ENCODE peak calls at places on chromosome 1, in eight cellular contexts. B is ovary, Q is A549, Y is prostate gland, P is IMR-90, R is endothelial cell of umbilical vein, G is HCT116, N is stomach. F is an unnamed sample.
A peak's percentile ranks its signal among the peaks of the same experiment; 100 is the strongest.

GRCh38 chr1:150720098-150720497 is 597 bp downstream of the HORMAD1 start:
- DNase-seq in P (no peak), B (no peak), N (no peak), G (no peak), Y (no peak), R (no peak), Q (no peak), F (no peak)

GRCh38 chr1:59218521-59219236 is 78.2 kb upstream of the FGGY start:
- DNase-seq in B (no peak), Q (no peak), R (no peak), G (no peak), N (no peak), P (peak; percentile 71), Y (no peak), F (no peak)

GRCh38 chr1:219710529-219711194 is 97.8 kb upstream of the ZC3H11B start:
- DNase-seq in N (no peak), R (no peak), G (peak; percentile 40), B (no peak), Q (peak; percentile 23), P (peak; percentile 84), Y (no peak), F (no peak)

GRCh38 chr1:92952714-92953113 is 8.5 kb downstream of the DIPK1A start:
- DNase-seq in R (no peak), Q (no peak), B (no peak), Y (no peak), G (no peak), P (no peak), N (no peak), F (no peak)

GRCh38 chr1:8409107-8409506 is 91.2 kb downstream of the SLC45A1 start:
- DNase-seq in Q (peak; percentile 43), R (peak; percentile 76), G (no peak), B (no peak), P (peak; percentile 81), Y (no peak), N (no peak), F (no peak)

GRCh38 chr1:222798111-222798510 is 16.7 kb upstream of the DISP1 start:
- DNase-seq in R (peak; percentile 51), Y (no peak), G (no peak), Q (peak; percentile 20), B (no peak), P (peak; percentile 79), N (no peak), F (no peak)

GRCh38 chr1:115341948-115342347 is 3.9 kb upstream of the NGF start:
- DNase-seq in B (no peak), N (no peak), P (no peak), Y (no peak), R (no peak), G (no peak), Q (no peak), F (no peak)

GRCh38 chr1:29753244-29753643 is 516.9 kb downstream of the PTPRU start:
- DNase-seq in N (no peak), R (no peak), Y (no peak), P (no peak), B (no peak), Q (no peak), G (no peak), F (no peak)

GRCh38 chr1:79004916-79005315 is 1.6 kb downstream of the ADGRL4 start:
- DNase-seq in B (no peak), R (peak; percentile 39), P (no peak), Y (no peak), G (no peak), N (no peak), Q (no peak), F (no peak)

GRCh38 chr1:242477944-242478343 is 46.6 kb downstream of the PLD5 start:
- DNase-seq in B (no peak), P (no peak), Q (no peak), N (no peak), R (no peak), G (no peak), Y (no peak), F (no peak)

GRCh38 chr1:110200666-110201065 is 9.4 kb upstream of the KCNC4 start:
- DNase-seq in Y (no peak), N (no peak), P (peak; percentile 47), G (no peak), Q (no peak), R (no peak), B (no peak), F (no peak)

GRCh38 chr1:231931846-231932454 is 305.4 kb downstream of the DISC1 start:
- DNase-seq in P (no peak), B (no peak), R (no peak), G (peak; percentile 21), Q (peak; percentile 53), N (no peak), Y (no peak), F (no peak)

GRCh38 chr1:231808990-231809389 is 182.4 kb downstream of the DISC1 start:
- DNase-seq in Y (no peak), R (peak; percentile 42), Q (no peak), P (peak; percentile 33), B (no peak), G (no peak), N (no peak), F (no peak)

DNA sequence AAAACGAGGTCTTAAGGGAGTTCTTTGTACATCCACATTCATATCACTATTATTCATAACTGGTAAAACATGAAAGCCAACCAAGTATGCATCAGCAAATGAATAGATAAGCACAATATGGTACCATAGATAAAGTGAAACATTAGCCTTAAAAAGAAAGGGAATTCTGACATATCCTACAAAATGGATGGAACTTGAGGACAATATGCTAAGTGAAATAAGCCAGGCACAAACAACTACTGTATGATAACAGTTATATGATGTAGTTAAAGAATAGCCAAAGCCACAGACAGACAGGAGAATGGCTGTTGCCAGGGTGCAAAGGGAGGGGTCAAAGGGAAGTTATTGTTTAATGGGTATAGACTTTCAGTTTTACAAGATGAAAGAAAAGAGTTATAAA is 148.9 kb downstream of the EIF4G3 start:
- DNase-seq in G (no peak), Q (no peak), P (peak; percentile 37), R (no peak), B (no peak), Y (no peak), N (no peak), F (no peak)
- TF ChIP-seq POLR2A in G (no peak), Q (no peak), P (no peak), R (no peak), B (no peak), Y (no peak), N (no peak), F (no peak)

GRCh38 chr1:43296207-43296606 is 4.6 kb upstream of the TIE1 start:
- DNase-seq in R (no peak), B (no peak), Q (no peak), G (no peak), P (no peak), N (no peak), Y (no peak), F (no peak)
- H3K4me1 ChIP-seq in R (peaks cover 35% of the 10 kb centered on the region), B (peaks cover 12% of the 10 kb centered on the region), Q (peaks cover 8% of the 10 kb centered on the region), G (peaks cover 16% of the 10 kb centered on the region), P (peaks cover 10% of the 10 kb centered on the region), N (peaks cover 34% of the 10 kb centered on the region), Y (peaks cover 3% of the 10 kb centered on the region), F (peaks cover 29% of the 10 kb centered on the region)

GRCh38 chr1:23422955-23423354 is 1.6 kb downstream of the TCEA3 start:
- DNase-seq in P (no peak), N (no peak), Q (no peak), B (no peak), Y (no peak), R (no peak), G (no peak), F (no peak)
- H3K4me3 ChIP-seq in P (no peak overlapping the region), N (peak overlapping the region; percentile 5), Q (no peak overlapping the region), B (no peak overlapping the region), Y (peak overlapping the region; percentile 78), R (no peak overlapping the region), G (no peak overlapping the region), F (peak overlapping the region; percentile 50)

DNA sequence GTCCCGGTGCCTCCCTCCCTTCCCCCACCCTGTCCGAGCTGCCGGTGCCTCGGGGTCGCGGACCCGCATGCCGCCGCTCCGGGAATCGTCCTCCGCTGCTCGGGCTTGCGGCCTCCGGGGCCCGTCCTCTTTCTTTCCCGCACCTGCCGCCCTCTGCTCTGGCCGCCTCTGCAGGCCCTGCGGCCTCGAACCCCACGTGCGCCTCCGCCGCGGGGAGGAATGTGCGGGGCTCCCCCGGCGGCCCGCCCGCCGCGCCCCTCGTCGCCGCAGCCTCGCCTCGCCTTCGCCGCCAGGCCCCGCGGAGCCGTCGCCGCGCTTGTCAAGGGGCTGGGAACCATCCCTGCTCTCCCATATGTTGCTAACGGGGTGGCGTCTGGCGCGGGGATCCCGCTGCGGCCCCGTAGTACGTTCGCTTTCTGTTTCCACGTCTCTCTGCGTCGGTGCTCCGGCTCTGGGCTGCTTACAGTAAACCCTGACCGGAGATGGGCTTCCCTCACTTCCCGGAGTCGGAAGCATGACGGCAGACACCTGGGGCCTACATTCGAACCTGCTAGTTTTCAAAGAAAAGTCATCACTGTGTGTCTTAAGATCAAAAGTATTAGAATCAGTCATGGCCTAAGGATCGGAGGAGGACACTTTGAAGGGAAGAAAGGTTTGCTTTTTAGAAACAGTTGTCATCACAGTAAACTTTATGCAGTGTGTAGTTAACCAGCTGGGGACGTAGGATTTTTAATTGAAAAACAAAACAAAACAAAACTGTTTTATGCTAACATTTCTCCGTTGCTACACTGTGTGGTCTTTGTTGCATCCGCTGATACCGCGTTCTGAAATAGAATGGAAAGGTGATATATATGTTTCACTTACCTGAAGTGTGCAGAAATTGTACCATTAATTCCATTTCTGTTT is 68.9 kb downstream of the SLC35A3 start:
- DNase-seq in N (peak; percentile 75), G (no peak), B (peak; percentile 68), P (peak; percentile 72), R (peak; percentile 78), Q (peak; percentile 45), Y (peak; percentile 53), F (peak; percentile 68)
- TF ChIP-seq POLR2A in N (no peak), G (peak; percentile 13), B (no peak), P (no peak), R (no peak), Q (no peak), Y (no peak), F (no peak)

GRCh38 chr1:26703466-26703865 is 7.7 kb downstream of the ARID1A start:
- DNase-seq in Q (no peak), P (no peak), B (no peak), G (no peak), Y (no peak), R (peak; percentile 39), N (no peak), F (no peak)

GRCh38 chr1:26702680-26703038 is 6.8 kb downstream of the ARID1A start:
- DNase-seq in Q (no peak), G (no peak), R (no peak), P (no peak), N (no peak), B (no peak), Y (no peak), F (no peak)

GRCh38 chr1:26705788-26706237 is 10.0 kb downstream of the ARID1A start:
- DNase-seq in R (peak; percentile 59), Q (peak; percentile 90), Y (peak; percentile 48), N (no peak), P (peak; percentile 92), B (no peak), G (no peak), F (no peak)

GRCh38 chr1:26706315-26706714 is 10.5 kb downstream of the ARID1A start:
- DNase-seq in Q (peak; percentile 39), N (no peak), P (no peak), B (peak; percentile 21), R (no peak), G (no peak), Y (no peak), F (no peak)

GRCh38 chr1:26704629-26705028 is 8.8 kb downstream of the ARID1A start:
- DNase-seq in R (no peak), P (no peak), N (no peak), G (no peak), Q (no peak), Y (no peak), B (no peak), F (no peak)
- H3K4me1 ChIP-seq in R (peaks cover 57% of the 10 kb centered on the region), P (peaks cover 46% of the 10 kb centered on the region), N (peaks cover 99% of the 10 kb centered on the region), G (peaks cover 72% of the 10 kb centered on the region), Q (peaks cover 88% of the 10 kb centered on the region), Y (peaks cover 60% of the 10 kb centered on the region), B (peaks cover 42% of the 10 kb centered on the region), F (peaks cover 80% of the 10 kb centered on the region)

F was measured in heart left ventricle.